ENCODE peak calls at places on chromosomes 3 and 15, in six cellular contexts. T is body of pancreas, M is heart left ventricle, I is ovary, B is neural progenitor cell, G is fibroblast of lung. Y is an unnamed sample. For H3K4me1, the result is how much of the 10 kb centered on the place peaks cover.

GRCh38 chr15:76987276-76987675 is 7.7 kb upstream of the PSTPIP1 start:
- DNase-seq in T (no peak), M (peak), I (no peak), B (no peak), G (no peak), Y (no peak)

GRCh38 chr3:119669906-119670570 is 7.2 kb downstream of the COX17 start:
- DNase-seq in T (no peak), M (no peak), I (no peak), B (no peak), G (no peak), Y (no peak)

GRCh38 chr15:98347001-98347400 is 301.3 kb upstream of the IGF1R start:
- DNase-seq in T (no peak), M (no peak), I (no peak), B (no peak), G (no peak), Y (no peak)

GRCh38 chr3:108554233-108554632 is 35.0 kb downstream of the CIP2A start:
- DNase-seq in T (no peak), M (no peak), I (no peak), B (no peak), G (no peak), Y (no peak)

GRCh38 chr3:69695933-69696332 is 43.3 kb upstream of the MITF start:
- DNase-seq in T (no peak), M (no peak), I (no peak), B (no peak), G (no peak), Y (no peak)

GRCh38 chr15:97504031-97504430 is 456.5 kb upstream of the ARRDC4 start:
- DNase-seq in T (no peak), M (no peak), I (no peak), B (no peak), G (peak), Y (no peak)

GRCh38 chr15:79682285-79682684 is 214.5 kb downstream of the MTHFS start:
- DNase-seq in T (peak), M (peak), I (no peak), B (no peak), G (peak), Y (no peak)

GRCh38 chr15:77864211-77865105 is 213.1 kb downstream of the TBC1D2B start:
- DNase-seq in T (no peak), M (no peak), I (no peak), B (no peak), G (no peak), Y (no peak)

GRCh38 chr3:105228696-105229095 is 138.0 kb upstream of the ALCAM start:
- DNase-seq in T (no peak), M (no peak), I (no peak), B (no peak), G (peak), Y (no peak)

GRCh38 chr3:120497813-120498212 is 47.0 kb upstream of the FSTL1 start:
- DNase-seq in T (no peak), M (no peak), I (no peak), B (no peak), G (peak), Y (no peak)

GRCh38 chr3:184788751-184789150 is 23.2 kb upstream of the VPS8 start:
- DNase-seq in T (no peak), M (no peak), I (no peak), B (no peak), G (peak), Y (no peak)

GRCh38 chr15:59376735-59377134 is 4.1 kb upstream of the MYO1E start:
- DNase-seq in T (no peak), M (no peak), I (no peak), B (no peak), G (no peak), Y (no peak)

GRCh38 chr15:52217186-52217585 is 26.0 kb upstream of the GNB5 start:
- DNase-seq in T (peak), M (no peak), I (no peak), B (peak), G (no peak), Y (peak)

GRCh38 chr15:65447145-65447544 is 24.4 kb upstream of the IGDCC4 start:
- DNase-seq in T (no peak), M (no peak), I (no peak), B (no peak), G (no peak), Y (no peak)

GRCh38 chr3:101163554-101163953 is 156.8 kb downstream of the IMPG2 start:
- DNase-seq in T (no peak), M (no peak), I (no peak), B (no peak), G (no peak), Y (no peak)

GRCh38 chr15:63715818-63716217 is 117.9 kb downstream of the HERC1 start:
- DNase-seq in T (no peak), M (no peak), I (no peak), B (no peak), G (peak), Y (no peak)

GRCh38 chr3:111585214-111585613 is 9.9 kb downstream of the ZBED2 start:
- DNase-seq in T (no peak), M (no peak), I (no peak), B (no peak), G (peak), Y (no peak)

GRCh38 chr3:66317750-66318366 is 97.1 kb downstream of the SLC25A26 start:
- DNase-seq in T (peak), M (no peak), I (no peak), B (no peak), G (no peak), Y (no peak)

GRCh38 chr3:58560771-58561311 is 16.4 kb downstream of the FAM107A start:
- DNase-seq in T (no peak), M (no peak), I (no peak), B (peak), G (peak), Y (peak)

GRCh38 chr3:41277790-41278465 is 78.6 kb downstream of the CTNNB1 start:
- DNase-seq in T (no peak), M (no peak), I (no peak), B (peak), G (no peak), Y (no peak)

GRCh38 chr3:108719178-108719577 is 38.0 kb downstream of the RETNLB start:
- DNase-seq in T (no peak), M (no peak), I (no peak), B (no peak), G (no peak), Y (no peak)

GRCh38 chr3:160808838-160809237 is 52.8 kb downstream of the PPM1L start:
- DNase-seq in T (peak), M (peak), I (no peak), B (no peak), G (no peak), Y (no peak)

GRCh38 chr3:149790265-149790664 is 2.1 kb downstream of the ANKUB1 start:
- DNase-seq in T (no peak), M (no peak), I (no peak), B (no peak), G (peak), Y (no peak)

GRCh38 chr3:49422379-49423248 is at the start of gene AMT:
- DNase-seq in T (peak), M (peak), I (no peak), B (peak), G (no peak), Y (no peak)

GRCh38 chr15:96703087-96703486 is 372.6 kb downstream of the NR2F2 start:
- DNase-seq in T (no peak), M (no peak), I (no peak), B (peak), G (no peak), Y (no peak)

GRCh38 chr3:121914081-121914998 is 20.1 kb downstream of the SLC15A2 start:
- DNase-seq in T (no peak), M (no peak), I (no peak), B (peak), G (no peak), Y (no peak)

GRCh38 chr3:23232879-23233278 is 29.8 kb downstream of the UBE2E2 start:
- DNase-seq in T (no peak), M (no peak), I (no peak), B (no peak), G (no peak), Y (no peak)

GRCh38 chr3:29067014-29067413 is 213.9 kb upstream of the RBMS3 start:
- DNase-seq in T (no peak), M (no peak), I (no peak), B (no peak), G (peak), Y (no peak)

GRCh38 chr15:39403674-39404117 is 177.2 kb upstream of the THBS1 start:
- DNase-seq in T (no peak), M (no peak), I (no peak), B (no peak), G (peak), Y (no peak)

GRCh38 chr3:2356298-2356950 is 257.8 kb downstream of the CNTN4 start:
- DNase-seq in T (no peak), M (no peak), I (no peak), B (no peak), G (no peak), Y (no peak)

GRCh38 chr15:82968066-82968465 is 15.5 kb upstream of the HOMER2 start:
- DNase-seq in T (no peak), M (no peak), I (no peak), B (no peak), G (peak), Y (no peak)

GRCh38 chr3:177934001-177934891 is 602.0 kb upstream of the KCNMB2 start:
- DNase-seq in T (no peak), M (no peak), I (no peak), B (no peak), G (peak), Y (no peak)

GRCh38 chr3:4996223-4996765 is 17.1 kb downstream of the BHLHE40 start:
- DNase-seq in T (no peak), M (no peak), I (no peak), B (no peak), G (no peak), Y (peak)

GRCh38 chr15:92463826-92464225 is 70.1 kb downstream of the ST8SIA2 start:
- DNase-seq in T (no peak), M (no peak), I (no peak), B (no peak), G (peak), Y (no peak)

GRCh38 chr3:12969487-12969886 is 103.7 kb downstream of the IQSEC1 start:
- DNase-seq in T (no peak), M (no peak), I (no peak), B (peak), G (no peak), Y (no peak)

GRCh38 chr3:12966847-12967750 is 106.1 kb downstream of the IQSEC1 start:
- DNase-seq in T (peak), M (no peak), I (peak), B (no peak), G (peak), Y (no peak)

GRCh38 chr3:12965999-12966846 is 107.0 kb downstream of the IQSEC1 start:
- DNase-seq in T (no peak), M (no peak), I (no peak), B (peak), G (peak), Y (no peak)

GRCh38 chr3:12968541-12968940 is 104.7 kb downstream of the IQSEC1 start:
- DNase-seq in T (no peak), M (no peak), I (no peak), B (no peak), G (no peak), Y (no peak)

GRCh38 chr3:12967751-12968209 is 105.4 kb downstream of the IQSEC1 start:
- DNase-seq in T (peak), M (peak), I (peak), B (peak), G (peak), Y (no peak)
- H3K4me3 ChIP-seq in T (no peak), M (peak), I (peak), B (peak), G (peak), Y (peak)

GRCh38 chr15:75672646-75673425 is 25.1 kb downstream of the SNX33 start:
- DNase-seq in T (peak), M (no peak), I (no peak), B (peak), G (peak), Y (no peak)

GRCh38 chr15:75673426-75674247 is 25.9 kb downstream of the SNX33 start:
- DNase-seq in T (peak), M (peak), I (peak), B (no peak), G (peak), Y (no peak)

GRCh38 chr15:75675579-75676404 is 28.1 kb downstream of the SNX33 start:
- DNase-seq in T (no peak), M (no peak), I (no peak), B (no peak), G (no peak), Y (no peak)

GRCh38 chr15:75672111-75672602 is 24.4 kb downstream of the SNX33 start:
- DNase-seq in T (no peak), M (no peak), I (no peak), B (no peak), G (peak), Y (no peak)

GRCh38 chr15:75674366-75674765 is 26.7 kb downstream of the SNX33 start:
- DNase-seq in T (no peak), M (no peak), I (no peak), B (no peak), G (no peak), Y (no peak)
- H3K4me1 ChIP-seq in T (under half), M (under half), I (under half), B (under half), G (under half), Y (half or more)

DNA sequence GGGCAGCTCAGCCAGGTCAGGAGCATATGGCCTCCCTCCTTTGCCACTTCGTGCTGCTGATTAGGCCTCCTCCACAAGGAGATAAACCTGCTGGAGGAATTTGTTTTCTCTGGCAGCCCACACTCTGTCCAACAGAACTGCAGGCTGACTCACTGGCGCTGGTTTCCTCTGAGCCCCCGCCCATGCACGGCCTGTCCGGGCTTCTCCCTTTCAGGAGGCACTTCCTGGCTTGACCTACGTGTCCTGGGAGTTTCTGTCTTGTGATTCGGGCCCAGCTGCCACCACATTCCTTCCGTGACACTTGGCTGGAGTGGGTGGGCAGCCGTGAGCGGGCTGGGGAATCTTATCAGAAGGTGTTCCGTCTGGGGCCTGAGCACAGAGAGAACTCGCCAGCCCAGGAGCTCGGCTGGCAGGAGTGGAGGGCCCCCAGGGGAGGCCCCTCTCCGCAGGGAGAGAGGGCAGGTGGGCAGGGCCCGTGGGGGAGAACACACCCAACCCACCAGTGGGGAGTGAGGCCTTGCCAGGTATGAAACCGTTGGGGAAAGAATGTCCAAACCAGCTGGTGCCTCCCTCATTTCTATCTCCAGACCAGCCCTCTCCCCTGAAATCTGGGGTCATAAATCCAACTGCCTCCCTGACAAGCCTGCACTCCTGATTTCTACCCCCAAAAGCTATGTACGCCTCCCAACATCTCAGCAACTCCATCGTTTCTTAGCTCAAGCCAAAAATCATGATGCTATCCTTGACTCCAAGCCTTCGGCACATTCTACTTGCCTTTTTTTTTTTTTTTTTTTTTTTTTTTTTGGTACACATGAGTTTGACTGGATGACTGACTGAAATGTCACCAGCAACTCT is 110.6 kb upstream of the MEF2A start:
- DNase-seq in T (peak), M (peak), I (peak), B (no peak), G (peak), Y (peak)
- H3K4me3 ChIP-seq in T (no peak), M (no peak), I (peak), B (no peak), G (no peak), Y (no peak)

DNA sequence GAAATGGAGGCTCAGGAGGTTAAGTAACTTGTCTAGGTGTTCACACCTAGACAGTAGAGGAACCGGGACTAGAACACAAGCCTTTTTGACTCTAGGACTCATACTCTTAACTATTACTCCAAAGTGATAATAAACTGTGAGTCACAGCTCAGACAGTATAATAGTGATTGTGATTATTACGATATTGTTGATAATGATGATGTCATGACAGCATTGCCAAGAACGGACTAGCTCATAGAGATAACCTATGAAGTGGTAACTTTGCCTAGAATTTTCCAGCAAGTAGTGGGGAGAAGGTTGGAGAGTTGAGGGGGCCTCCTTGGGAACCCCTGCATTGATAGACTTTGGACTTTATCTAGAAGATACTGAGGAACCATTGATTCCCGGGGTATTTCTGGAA is 34.0 kb downstream of the STARD5 start:
- DNase-seq in T (no peak), M (no peak), I (no peak), B (no peak), G (no peak), Y (no peak)
- H3K4me1 ChIP-seq in T (under half), M (under half), I (under half), B (under half), G (under half), Y (under half)

GRCh38 chr3:197539651-197540051 is 16.1 kb downstream of the BDH1 start:
- DNase-seq in T (peak), M (no peak), I (no peak), B (no peak), G (no peak), Y (no peak)

GRCh38 chr3:197540961-197541377 is 14.8 kb downstream of the BDH1 start:
- DNase-seq in T (no peak), M (no peak), I (no peak), B (no peak), G (no peak), Y (no peak)

GRCh38 chr3:197542741-197543454 is 12.9 kb downstream of the BDH1 start:
- DNase-seq in T (no peak), M (peak), I (no peak), B (no peak), G (no peak), Y (no peak)

GRCh38 chr3:197545111-197545510 is 10.7 kb downstream of the BDH1 start:
- DNase-seq in T (no peak), M (no peak), I (no peak), B (no peak), G (no peak), Y (no peak)

DNA sequence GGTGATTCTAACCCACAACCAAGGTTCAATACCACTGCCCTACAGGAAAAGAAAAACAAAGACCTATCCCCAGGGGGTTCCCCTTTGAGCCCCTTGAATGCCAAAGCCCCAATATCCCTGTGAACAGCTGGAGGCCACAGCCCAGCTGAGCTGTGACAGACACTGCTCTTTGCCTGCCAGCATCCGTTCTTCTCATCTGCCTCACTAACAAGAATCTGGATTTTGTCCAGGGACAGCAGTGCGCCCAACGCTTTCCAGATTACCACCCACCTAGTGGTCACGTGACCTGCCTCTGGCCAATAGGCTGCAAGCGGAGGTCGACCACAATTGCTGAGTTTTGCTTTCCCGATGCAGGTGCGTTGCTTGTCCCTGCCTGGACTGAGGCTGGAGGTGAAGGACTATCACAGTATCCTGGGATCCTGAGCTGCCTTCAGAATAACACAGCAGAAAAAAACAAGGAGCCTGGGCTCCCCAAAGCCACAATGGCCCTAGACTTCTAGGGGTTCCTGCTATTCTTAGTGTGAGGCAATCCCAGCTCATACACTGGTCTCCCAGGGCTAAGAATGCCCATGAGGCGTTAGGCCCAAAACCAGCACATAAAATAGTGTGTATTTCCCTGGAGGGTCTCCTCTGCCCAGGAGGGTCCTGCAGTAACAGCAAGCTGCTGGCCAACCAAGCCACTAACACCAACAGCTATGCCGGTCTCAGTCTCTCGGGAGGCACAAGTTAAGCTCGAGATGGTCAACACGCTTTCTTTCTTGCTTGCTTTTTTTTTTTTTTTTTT is 13.8 kb downstream of the BDH1 start:
- DNase-seq in T (peak), M (peak), I (peak), B (peak), G (peak), Y (no peak)
- H3K4me3 ChIP-seq in T (no peak), M (peak), I (no peak), B (peak), G (peak), Y (no peak)

GRCh38 chr3:13159890-13160289 is 86.7 kb upstream of the IQSEC1 start:
- DNase-seq in T (no peak), M (no peak), I (no peak), B (no peak), G (no peak), Y (no peak)

GRCh38 chr3:13157986-13158385 is 84.8 kb upstream of the IQSEC1 start:
- DNase-seq in T (no peak), M (no peak), I (no peak), B (no peak), G (no peak), Y (no peak)

GRCh38 chr3:13158871-13159270 is 85.6 kb upstream of the IQSEC1 start:
- DNase-seq in T (no peak), M (no peak), I (no peak), B (no peak), G (no peak), Y (no peak)

GRCh38 chr3:13160619-13161018 is 87.4 kb upstream of the IQSEC1 start:
- DNase-seq in T (no peak), M (no peak), I (no peak), B (no peak), G (no peak), Y (no peak)

GRCh38 chr3:13158441-13158840 is 85.2 kb upstream of the IQSEC1 start:
- DNase-seq in T (no peak), M (no peak), I (no peak), B (no peak), G (no peak), Y (no peak)
- H3K4me1 ChIP-seq in T (under half), M (under half), I (under half), B (under half), G (under half), Y (under half)

Y was measured in vagina.